ENCODE peak calls at places on chromosomes 7 and 10, in nine cellular contexts. I is mucosa of descending colon, M is HS-27A, S is D341Med, E is HS-5, R is NCI-H510A treated with DMSO at 0.1 percent for 48 hours, O is GM12891, L is ovary, H is T47D. B is an unnamed sample.

GRCh38 chr7:137015015-137015414 is 146.6 kb downstream of the CHRM2 start:
- DNase-seq in I (no peak), M (no peak), S (no peak), E (no peak), R (no peak), O (no peak), L (no peak), H (no peak), B (no peak)

GRCh38 chr7:5523052-5523711 is 99.5 kb upstream of the TNRC18 start:
- DNase-seq in I (no peak), M (no peak), S (no peak), E (no peak), R (no peak), O (no peak), L (no peak), H (peak; percentile 63), B (no peak)

GRCh38 chr10:105675333-105675732 is 1034.2 kb downstream of the SORCS3 start:
- DNase-seq in I (no peak), M (no peak), S (no peak), E (no peak), R (no peak), O (no peak), L (no peak), H (no peak), B (no peak)

GRCh38 chr7:87231243-87231642 is 11.7 kb upstream of the TMEM243 start:
- DNase-seq in I (no peak), M (no peak), S (no peak), E (no peak), R (no peak), O (no peak), L (no peak), H (no peak), B (no peak)

GRCh38 chr7:129169705-129170319 is 18.6 kb upstream of the SMO start:
- DNase-seq in I (no peak), M (no peak), S (no peak), E (no peak), R (no peak), O (no peak), L (no peak), H (no peak), B (peak; percentile 59)

GRCh38 chr10:48266528-48266927 is 8.0 kb downstream of the FRMPD2 start:
- DNase-seq in I (no peak), M (no peak), S (peak; percentile 26), E (no peak), R (no peak), O (no peak), L (no peak), H (no peak), B (no peak)

GRCh38 chr10:131982796-131983195 is 1.1 kb upstream of the BNIP3 start:
- DNase-seq in I (no peak), M (no peak), S (no peak), E (no peak), R (no peak), O (no peak), L (peak; percentile 52), H (no peak), B (no peak)

GRCh38 chr7:21338728-21339164 is 89.1 kb upstream of the SP4 start:
- DNase-seq in I (no peak), M (no peak), S (no peak), E (no peak), R (no peak), O (no peak), L (no peak), H (no peak), B (no peak)

GRCh38 chr7:127107601-127108007 is 145.1 kb downstream of the GRM8 start:
- DNase-seq in I (no peak), M (no peak), S (peak; percentile 58), E (peak; percentile 6), R (no peak), O (no peak), L (no peak), H (peak; percentile 75), B (peak; percentile 49)

GRCh38 chr10:17444062-17444714 is 10.2 kb downstream of the ST8SIA6 start:
- DNase-seq in I (no peak), M (no peak), S (no peak), E (no peak), R (no peak), O (no peak), L (no peak), H (no peak), B (no peak)

B was measured in Peyer's patch.